ENCODE peak calls at places on chromosomes 5 and 9, in eight cellular contexts. F, Y, V, S, H, L, O and T are unnamed samples. For H3K4me1, the result is how much of the 10 kb centered on the place peaks cover.

GRCh38 chr5:172274951-172275753 is 8.4 kb downstream of the UBTD2 start:
- DNase-seq in F (no peak), Y (peak), V (no peak), S (no peak), H (no peak), L (no peak), O (no peak), T (no peak)

GRCh38 chr5:54832066-54832465 is 153.3 kb downstream of the ESM1 start:
- DNase-seq in F (no peak), Y (no peak), V (no peak), S (no peak), H (no peak), L (no peak), O (no peak), T (no peak)

GRCh38 chr5:141992349-141992963 is 20.4 kb downstream of the GNPDA1 start:
- DNase-seq in F (no peak), Y (peak), V (peak), S (peak), H (peak), L (peak), O (peak), T (peak)

GRCh38 chr5:41264019-41264418 is 50.7 kb upstream of the C6 start:
- DNase-seq in F (no peak), Y (no peak), V (peak), S (no peak), H (no peak), L (no peak), O (no peak), T (no peak)

GRCh38 chr5:56951131-56951945 is 585 bp downstream of the MIER3 start:
- DNase-seq in F (no peak), Y (peak), V (peak), S (no peak), H (peak), L (no peak), O (peak), T (no peak)

GRCh38 chr9:121743441-121744001 is 92.1 kb downstream of the DAB2IP start:
- DNase-seq in F (peak), Y (no peak), V (peak), S (peak), H (no peak), L (peak), O (peak), T (peak)

GRCh38 chr9:95465115-95465514 is 51.7 kb downstream of the PTCH1 start:
- DNase-seq in F (no peak), Y (no peak), V (no peak), S (no peak), H (no peak), L (no peak), O (no peak), T (no peak)

GRCh38 chr9:100848731-100849130 is 179.8 kb upstream of the PLPPR1 start:
- DNase-seq in F (no peak), Y (no peak), V (no peak), S (no peak), H (no peak), L (no peak), O (no peak), T (no peak)

GRCh38 chr9:89603629-89604462 is 966 bp upstream of the GADD45G start:
- DNase-seq in F (no peak), Y (peak), V (peak), S (peak), H (peak), L (peak), O (peak), T (peak)

GRCh38 chr9:88076286-88077070 is 61.8 kb downstream of the SPATA31C2 start:
- DNase-seq in F (peak), Y (peak), V (peak), S (peak), H (no peak), L (peak), O (peak), T (peak)

GRCh38 chr9:108813951-108814601 is 41.7 kb downstream of the ACTL7B start:
- DNase-seq in F (peak), Y (no peak), V (no peak), S (no peak), H (no peak), L (no peak), O (no peak), T (no peak)

GRCh38 chr5:82165740-82166530 is 112.2 kb downstream of the RPS23 start:
- DNase-seq in F (peak), Y (peak), V (peak), S (no peak), H (peak), L (peak), O (peak), T (peak)

DNA sequence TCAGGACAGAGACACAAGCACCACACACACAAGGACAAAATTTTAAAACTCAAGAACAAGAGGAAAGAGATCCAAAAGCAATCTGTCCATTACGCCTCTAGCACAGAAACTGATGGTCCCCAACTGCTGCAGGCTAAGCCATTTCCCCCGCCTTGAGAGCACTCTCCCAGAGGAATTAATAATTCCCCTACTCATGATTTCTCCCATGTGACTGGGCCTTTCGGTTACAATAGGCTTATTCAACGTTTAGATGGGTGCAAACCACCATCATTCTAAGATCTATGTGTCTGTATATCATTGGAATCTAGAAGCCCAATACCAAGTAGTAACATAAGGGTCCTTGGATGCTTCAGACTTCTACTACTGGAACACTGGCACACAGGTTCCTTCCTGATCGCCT is 18.8 kb downstream of the BRD8 start:
- DNase-seq in F (no peak), Y (no peak), V (no peak), S (no peak), H (no peak), L (no peak), O (no peak), T (no peak)
- H3K4me1 ChIP-seq in F (under half), Y (under half), V (under half), S (under half), H (under half), L (under half), O (under half), T (under half)

GRCh38 chr5:50320131-50320749 is 120.8 kb downstream of the EMB start:
- DNase-seq in F (peak), Y (no peak), V (no peak), S (no peak), H (peak), L (no peak), O (no peak), T (no peak)
- TF ChIP-seq CTCF in F (no peak), Y (no peak), V (no peak), S (no peak), H (peak), L (no peak), O (no peak), T (no peak)

GRCh38 chr5:151251621-151252020 is 1.4 kb upstream of the GM2A start:
- DNase-seq in F (no peak), Y (no peak), V (no peak), S (no peak), H (no peak), L (no peak), O (no peak), T (no peak)
- H3K4me3 ChIP-seq in F (no peak), Y (no peak), V (no peak), S (no peak), H (peak), L (no peak), O (no peak), T (no peak)

GRCh38 chr5:14268738-14269137 is 125.6 kb downstream of the TRIO start:
- DNase-seq in F (no peak), Y (no peak), V (no peak), S (no peak), H (no peak), L (no peak), O (no peak), T (no peak)
- H3K4me1 ChIP-seq in F (half or more), Y (under half), V (under half), S (under half), H (under half), L (half or more), O (half or more), T (under half)

GRCh38 chr9:134840511-134840910 is 40.1 kb upstream of the FCN2 start:
- DNase-seq in F (no peak), Y (no peak), V (no peak), S (no peak), H (no peak), L (no peak), O (no peak), T (no peak)
- TF ChIP-seq CTCF in F (no peak), Y (no peak), V (no peak), S (no peak), H (no peak), L (no peak), O (no peak), T (no peak)

DNA sequence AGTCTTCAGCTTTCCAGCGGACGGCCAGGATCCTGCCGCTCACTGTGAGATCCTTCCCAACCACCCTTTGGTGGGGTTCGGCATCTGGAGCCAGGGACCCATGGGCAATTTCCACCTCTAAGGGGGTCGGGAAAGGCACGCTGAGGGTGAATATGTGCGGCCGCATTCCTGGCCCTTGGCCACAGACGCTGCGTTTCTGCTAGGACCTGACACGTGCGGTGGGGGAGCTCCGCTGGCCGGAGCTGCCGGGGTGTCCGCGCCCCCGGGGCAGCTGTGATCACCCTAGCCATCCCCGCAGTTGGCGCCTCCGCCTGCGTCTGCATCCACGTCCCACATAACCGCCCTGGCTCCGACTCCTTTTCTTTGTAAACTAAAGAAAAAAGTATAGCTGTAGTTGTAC is 5.3 kb upstream of the DNAJA1 start:
- DNase-seq in F (no peak), Y (no peak), V (no peak), S (no peak), H (no peak), L (no peak), O (no peak), T (no peak)
- H3K4me3 ChIP-seq in F (no peak), Y (no peak), V (no peak), S (no peak), H (no peak), L (no peak), O (no peak), T (no peak)

GRCh38 chr5:150217041-150217440 is 27.2 kb downstream of the SLC6A7 start:
- DNase-seq in F (no peak), Y (no peak), V (no peak), S (no peak), H (no peak), L (no peak), O (no peak), T (no peak)

GRCh38 chr5:150215978-150216944 is 26.4 kb downstream of the SLC6A7 start:
- DNase-seq in F (no peak), Y (no peak), V (peak), S (no peak), H (no peak), L (no peak), O (no peak), T (no peak)

GRCh38 chr5:150211156-150212030 is 21.5 kb downstream of the SLC6A7 start:
- DNase-seq in F (no peak), Y (no peak), V (no peak), S (no peak), H (no peak), L (no peak), O (no peak), T (no peak)

GRCh38 chr5:150213530-150213929 is 23.7 kb downstream of the SLC6A7 start:
- DNase-seq in F (no peak), Y (no peak), V (no peak), S (no peak), H (no peak), L (no peak), O (no peak), T (no peak)

DNA sequence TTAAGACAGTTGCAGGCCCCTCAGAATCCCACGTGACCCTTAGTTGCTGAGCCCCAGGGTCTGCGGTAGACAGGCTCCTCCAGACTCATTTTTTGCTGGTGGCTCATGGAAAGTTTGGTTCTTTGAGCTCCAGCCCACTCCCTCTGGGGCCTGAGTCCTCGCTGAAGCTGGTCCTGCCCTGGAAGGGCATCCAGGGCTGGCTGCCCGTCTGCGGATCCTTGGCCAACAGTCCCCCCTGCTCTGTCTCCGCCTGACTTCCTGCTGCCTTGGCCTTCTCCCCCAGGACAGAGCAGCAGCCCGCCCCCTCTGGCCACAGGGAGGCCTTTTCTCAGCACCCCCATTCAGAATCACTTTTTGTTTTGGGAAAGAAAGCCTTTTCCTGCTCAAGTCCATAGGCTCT is 24.4 kb downstream of the SLC6A7 start:
- DNase-seq in F (no peak), Y (no peak), V (peak), S (no peak), H (no peak), L (no peak), O (peak), T (peak)
- H3K4me1 ChIP-seq in F (under half), Y (under half), V (under half), S (under half), H (under half), L (under half), O (under half), T (under half)